ENCODE peak calls at places on chromosomes 7 and 10, in four cellular contexts. One of them, this sample, is unnamed.

GRCh38 chr10:114584419-114584818 is 73.7 kb downstream of the ABLIM1 start:
- DNase-seq in iPS DF 19.7: no peak
- DNase-seq in GM13977: no peak
- DNase-seq in NCI-H345: no peak
- DNase-seq in this sample: no peak

GRCh38 chr10:119347181-119347974 is 140.0 kb downstream of the GRK5 start:
- DNase-seq in iPS DF 19.7: no peak
- DNase-seq in NCI-H345: no peak
- DNase-seq in GM13977: no peak
- DNase-seq in this sample: no peak

GRCh38 chr7:75756340-75757297 is 15.4 kb downstream of the CCL26 start:
- DNase-seq in GM13977: peak
- DNase-seq in NCI-H345: no peak
- DNase-seq in iPS DF 19.7: no peak
- DNase-seq in this sample: peak

GRCh38 chr10:15113766-15114165 is 16.6 kb downstream of the RPP38 start:
- DNase-seq in iPS DF 19.7: no peak
- DNase-seq in NCI-H345: no peak
- DNase-seq in GM13977: no peak
- DNase-seq in this sample: no peak

GRCh38 chr10:21953585-21954057 is 49.9 kb downstream of the DNAJC1 start:
- DNase-seq in GM13977: peak
- DNase-seq in NCI-H345: no peak
- DNase-seq in iPS DF 19.7: no peak
- DNase-seq in this sample: peak

GRCh38 chr7:142790056-142790455 is 19.3 kb downstream of the PRSS2 start:
- DNase-seq in NCI-H345: no peak
- DNase-seq in GM13977: no peak
- DNase-seq in iPS DF 19.7: no peak
- DNase-seq in this sample: no peak

GRCh38 chr10:107275806-107276205 is 111.3 kb upstream of the SORCS1 start:
- DNase-seq in iPS DF 19.7: no peak
- DNase-seq in NCI-H345: no peak
- DNase-seq in GM13977: no peak
- DNase-seq in this sample: no peak

GRCh38 chr10:29140991-29141390 is 147.9 kb upstream of the LYZL1 start:
- DNase-seq in iPS DF 19.7: no peak
- DNase-seq in GM13977: no peak
- DNase-seq in NCI-H345: no peak
- DNase-seq in this sample: no peak

GRCh38 chr10:86152354-86152753 is 214.2 kb downstream of the GRID1 start:
- DNase-seq in NCI-H345: no peak
- DNase-seq in iPS DF 19.7: no peak
- DNase-seq in GM13977: no peak
- DNase-seq in this sample: no peak